ENCODE peak calls at places on chromosomes 13 and 19, in six cellular contexts. P is AG10803, E is Peyer's patch, V is NB4, O is Caco-2, X is HFF-Myc. K is an unnamed sample.

GRCh38 chr19:13022859-13023636 is 27.8 kb downstream of the NFIX start:
- DNase-seq in P (peak; percentile 99), E (peak; percentile 79), V (peak; percentile 32), O (no peak), X (peak; percentile 81), K (peak; percentile 88)

GRCh38 chr19:55146648-55147218 is 2.3 kb downstream of the TNNT1 start:
- DNase-seq in P (no peak), E (no peak), V (peak; percentile 24), O (peak; percentile 88), X (no peak), K (no peak)

GRCh38 chr13:113748101-113748861 is 10.7 kb upstream of the TMEM255B start:
- DNase-seq in P (no peak), E (no peak), V (no peak), O (no peak), X (no peak), K (no peak)

GRCh38 chr19:2604747-2605329 is 97.7 kb downstream of the GNG7 start:
- DNase-seq in P (no peak), E (no peak), V (no peak), O (no peak), X (no peak), K (no peak)

GRCh38 chr13:24997367-24997967 is 98.5 kb upstream of the PABPC3 start:
- DNase-seq in P (peak; percentile 28), E (no peak), V (peak; percentile 44), O (no peak), X (peak; percentile 17), K (no peak)

GRCh38 chr19:12783849-12784393 is 7.4 kb upstream of the JUNB start:
- DNase-seq in P (no peak), E (peak; percentile 75), V (peak; percentile 23), O (peak; percentile 85), X (no peak), K (no peak)

GRCh38 chr13:99974939-99975561 is 3.5 kb upstream of the ZIC5 start:
- DNase-seq in P (no peak), E (peak; percentile 39), V (no peak), O (no peak), X (no peak), K (no peak)

GRCh38 chr19:44577566-44577874 is 35.8 kb upstream of the IGSF23 start:
- DNase-seq in P (no peak), E (no peak), V (no peak), O (no peak), X (no peak), K (no peak)

GRCh38 chr19:20858218-20858617 is 64.8 kb upstream of the ZNF85 start:
- DNase-seq in P (no peak), E (no peak), V (no peak), O (no peak), X (no peak), K (no peak)

GRCh38 chr13:41465215-41465907 is 8.0 kb downstream of the RGCC start:
- DNase-seq in P (peak; percentile 70), E (peak; percentile 95), V (peak; percentile 93), O (no peak), X (peak; percentile 31), K (peak; percentile 10)

GRCh38 chr13:48393698-48394085 is 19.2 kb downstream of the LPAR6 start:
- DNase-seq in P (peak; percentile 66), E (no peak), V (no peak), O (no peak), X (no peak), K (no peak)

GRCh38 chr13:111999352-111999751 is 67.6 kb upstream of the SOX1 start:
- DNase-seq in P (no peak), E (no peak), V (no peak), O (no peak), X (no peak), K (no peak)

GRCh38 chr19:9937001-9937411 is 691 bp upstream of the OLFM2 start:
- DNase-seq in P (no peak), E (no peak), V (no peak), O (no peak), X (no peak), K (no peak)

GRCh38 chr19:40754611-40755247 is 3.7 kb downstream of the SNRPA start:
- DNase-seq in P (peak; percentile 29), E (peak; percentile 84), V (peak; percentile 48), O (no peak), X (no peak), K (no peak)

GRCh38 chr19:15551183-15552004 is 43.1 kb downstream of the CYP4F22 start:
- DNase-seq in P (no peak), E (peak; percentile 74), V (no peak), O (peak; percentile 44), X (no peak), K (no peak)

GRCh38 chr19:38033658-38034150 is 126.7 kb downstream of the SIPA1L3 start:
- DNase-seq in P (no peak), E (peak; percentile 79), V (no peak), O (no peak), X (no peak), K (no peak)

GRCh38 chr19:38030681-38031422 is 123.8 kb downstream of the SIPA1L3 start:
- DNase-seq in P (no peak), E (no peak), V (no peak), O (no peak), X (no peak), K (no peak)

GRCh38 chr19:38032951-38033350 is 125.9 kb downstream of the SIPA1L3 start:
- DNase-seq in P (peak; percentile 24), E (no peak), V (no peak), O (no peak), X (no peak), K (no peak)

GRCh38 chr19:38031423-38031770 is 124.4 kb downstream of the SIPA1L3 start:
- DNase-seq in P (peak; percentile 29), E (no peak), V (no peak), O (no peak), X (no peak), K (no peak)

GRCh38 chr19:38032151-38032550 is 125.1 kb downstream of the SIPA1L3 start:
- DNase-seq in P (peak; percentile 53), E (no peak), V (no peak), O (no peak), X (no peak), K (no peak)
- TF ChIP-seq CTCF in P (no peak), E (no peak), V (no peak), O (no peak), X (no peak), K (no peak)

GRCh38 chr13:91955546-91956355 is 557.3 kb downstream of the GPC5 start:
- DNase-seq in P (no peak), E (no peak), V (no peak), O (no peak), X (no peak), K (no peak)
- TF ChIP-seq CTCF in P (no peak), E (no peak), V (no peak), O (peak; percentile 5), X (no peak), K (no peak)

DNA sequence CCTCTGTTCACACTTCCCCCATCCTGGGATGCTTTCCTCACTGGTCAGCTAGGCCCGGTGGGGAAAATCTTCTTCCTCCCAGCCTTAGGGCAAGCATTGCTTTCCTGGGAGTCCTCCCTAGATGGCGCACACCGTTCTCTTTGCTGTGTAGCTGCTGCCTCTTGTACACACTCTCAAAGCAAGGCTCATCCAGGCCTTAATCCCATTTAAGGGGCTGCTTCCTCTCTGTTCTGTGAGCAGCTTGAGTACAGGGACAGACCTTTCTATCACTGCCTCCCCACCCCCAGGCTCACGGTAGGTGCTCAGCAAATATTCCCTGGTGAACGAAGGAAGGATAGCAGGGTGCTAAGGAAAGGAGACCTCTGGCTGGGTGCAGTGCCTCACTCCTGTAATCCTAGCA is 11.0 kb downstream of the SLC7A10 start:
- DNase-seq in P (peak; percentile 15), E (no peak), V (peak; percentile 64), O (no peak), X (no peak), K (no peak)
- TF ChIP-seq CTCF in P (peak; percentile 43), E (no peak), V (peak; percentile 44), O (no peak), X (no peak), K (peak; percentile 22)

GRCh38 chr19:50882188-50882587 is 8.9 kb downstream of the KLK2 start:
- DNase-seq in P (no peak), E (no peak), V (no peak), O (no peak), X (no peak), K (no peak)
- TF ChIP-seq CTCF in P (no peak), E (no peak), V (no peak), O (peak; percentile 5), X (peak; percentile 8), K (no peak)

GRCh38 chr19:50710612-50711011 is 9.0 kb downstream of the SHANK1 start:
- DNase-seq in P (no peak), E (no peak), V (no peak), O (no peak), X (no peak), K (no peak)

GRCh38 chr19:50708179-50708879 is 11.3 kb downstream of the SHANK1 start:
- DNase-seq in P (no peak), E (no peak), V (no peak), O (no peak), X (no peak), K (no peak)

GRCh38 chr19:50711805-50712204 is 7.8 kb downstream of the SHANK1 start:
- DNase-seq in P (no peak), E (no peak), V (no peak), O (no peak), X (no peak), K (no peak)

GRCh38 chr19:50711196-50711595 is 8.4 kb downstream of the SHANK1 start:
- DNase-seq in P (no peak), E (no peak), V (no peak), O (no peak), X (no peak), K (no peak)

GRCh38 chr19:50710094-50710493 is 9.5 kb downstream of the SHANK1 start:
- DNase-seq in P (no peak), E (no peak), V (no peak), O (no peak), X (no peak), K (no peak)
- TF ChIP-seq CTCF in P (peak; percentile 26), E (no peak), V (no peak), O (no peak), X (no peak), K (peak; percentile 39)

GRCh38 chr19:5186293-5187050 is 154.1 kb downstream of the PTPRS start:
- DNase-seq in P (peak; percentile 98), E (no peak), V (no peak), O (no peak), X (peak; percentile 46), K (peak; percentile 44)
- TF ChIP-seq CTCF in P (peak; percentile 23), E (no peak), V (no peak), O (no peak), X (no peak), K (no peak)

GRCh38 chr19:46604781-46605355 is 3.7 kb downstream of the CALM3 start:
- DNase-seq in P (no peak), E (no peak), V (peak; percentile 33), O (no peak), X (no peak), K (no peak)
- TF ChIP-seq CTCF in P (peak; percentile 14), E (no peak), V (no peak), O (no peak), X (no peak), K (no peak)

DNA sequence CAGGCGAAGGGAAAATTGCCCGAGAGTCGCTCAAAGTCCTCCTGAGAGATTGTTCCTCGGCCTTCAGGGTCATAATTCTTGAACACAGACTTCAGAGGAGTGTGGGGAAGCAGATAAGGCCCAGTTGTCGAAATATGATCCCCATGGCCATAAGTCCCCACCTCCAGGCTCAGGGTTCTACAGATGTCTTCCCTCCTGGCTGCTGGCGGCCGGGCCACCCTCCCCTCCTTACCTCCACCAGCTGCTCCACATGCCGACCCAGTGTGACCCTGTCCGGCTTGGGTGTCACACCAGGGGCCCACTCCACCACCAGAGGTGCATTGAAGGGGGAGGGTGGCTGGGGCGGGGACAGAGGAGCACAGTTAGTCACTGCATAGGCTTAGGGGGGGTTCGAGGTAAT is 10.1 kb downstream of the FAM98C start:
- DNase-seq in P (no peak), E (no peak), V (no peak), O (no peak), X (no peak), K (no peak)
- TF ChIP-seq CTCF in P (no peak), E (no peak), V (no peak), O (no peak), X (no peak), K (no peak)

K was measured in AG04449.